ENCODE peak calls at places on chromosome X, in six cellular contexts. W is cardiac muscle cell, G is mesendoderm, F is epithelial cell of esophagus, T is neuronal stem cell, E is K562. A is an unnamed sample.

GRCh38 chrX:129823115-129823514 is 20.6 kb downstream of the ZDHHC9 start:
- DNase-seq in T (no peak), F (peak), G (peak), E (peak), W (peak), A (peak)

GRCh38 chrX:27186671-27187070 is 276.5 kb downstream of the PPP4R3C start:
- DNase-seq in E (peak), F (peak), W (peak), T (peak), G (peak), A (peak)

GRCh38 chrX:150649096-150649870 is 43.9 kb upstream of the MTMR1 start:
- DNase-seq in F (no peak), T (no peak), G (no peak), E (no peak), W (no peak), A (peak)

GRCh38 chrX:39158801-39159657 is 357.8 kb downstream of the MID1IP1 start:
- DNase-seq in T (no peak), F (no peak), E (no peak), W (no peak), G (peak), A (peak)

GRCh38 chrX:14676431-14676830 is 147.1 kb downstream of the GLRA2 start:
- DNase-seq in W (no peak), E (no peak), G (no peak), F (peak), T (no peak), A (peak)

GRCh38 chrX:84216406-84216805 is 28.4 kb upstream of the RPS6KA6 start:
- DNase-seq in E (no peak), F (no peak), G (no peak), T (no peak), W (no peak), A (no peak)

GRCh38 chrX:26651755-26652154 is 435.8 kb downstream of the MAGEB5 start:
- DNase-seq in G (no peak), T (no peak), F (peak), W (no peak), E (no peak), A (no peak)

GRCh38 chrX:20066968-20067708 is 49.6 kb downstream of the MAP7D2 start:
- DNase-seq in E (peak), F (peak), G (peak), W (peak), T (no peak), A (peak)

GRCh38 chrX:42176790-42177189 is 253.4 kb upstream of the CASK start:
- DNase-seq in W (no peak), T (no peak), F (no peak), G (peak), E (no peak), A (no peak)

GRCh38 chrX:87409113-87409841 is 108.3 kb upstream of the KLHL4 start:
- DNase-seq in E (peak), W (peak), F (peak), G (peak), T (no peak), A (peak)

GRCh38 chrX:134836497-134836968 is 154.3 kb upstream of the SMIM10 start:
- DNase-seq in T (no peak), E (peak), G (no peak), F (peak), W (no peak), A (peak)

GRCh38 chrX:386239-386767 is 404 bp downstream of the PPP2R3B start:
- DNase-seq in F (no peak), W (no peak), T (no peak), E (no peak), G (no peak), A (no peak)

DNA sequence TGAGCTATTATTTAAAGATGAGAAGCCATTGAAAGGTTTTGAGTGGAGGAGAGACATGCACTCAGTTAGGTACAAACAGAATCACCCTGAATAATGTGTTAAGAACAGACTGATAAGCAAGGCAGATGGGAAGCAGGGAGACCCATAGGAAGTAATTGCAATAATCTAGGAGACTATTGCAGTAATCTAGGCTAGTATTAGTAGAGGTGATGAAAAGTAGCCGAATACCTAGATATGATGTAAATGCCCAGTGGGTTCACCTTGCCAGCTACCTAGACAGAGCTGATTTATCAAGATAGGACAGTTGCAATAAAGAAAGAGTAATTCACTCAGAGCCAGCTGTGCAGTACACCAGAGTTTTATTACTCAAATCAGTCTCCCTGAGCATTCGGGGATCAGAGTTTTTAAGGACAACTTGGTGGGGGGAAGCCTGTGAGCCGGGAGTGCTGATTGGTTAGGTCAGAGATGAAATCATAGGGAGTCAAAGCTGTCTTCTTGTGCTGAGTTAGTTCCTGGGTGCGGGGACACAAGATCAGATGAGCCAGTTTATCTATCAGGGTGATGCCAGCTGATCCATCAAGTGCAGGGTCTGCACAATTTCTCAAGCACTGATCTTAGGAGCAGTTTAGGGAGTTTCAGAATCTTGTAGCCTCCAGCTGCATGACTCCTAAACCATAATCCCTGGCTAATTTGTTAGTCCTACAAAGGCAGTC is 427.5 kb downstream of the RPA4 start:
- DNase-seq in T (no peak), G (peak), E (no peak), W (no peak), F (no peak), A (no peak)
- H3K4me3 ChIP-seq in T (no peak), G (no peak), E (no peak), W (no peak), F (no peak), A (no peak)

GRCh38 chrX:47746446-47746845 is 87.5 kb upstream of the UXT start:
- DNase-seq in F (no peak), W (no peak), T (no peak), E (no peak), G (no peak), A (no peak)

GRCh38 chrX:47748576-47748975 is 88.1 kb upstream of the ZNF81 start:
- DNase-seq in T (no peak), F (peak), W (no peak), E (no peak), G (no peak), A (peak)

GRCh38 chrX:47752685-47753084 is 84.0 kb upstream of the ZNF81 start:
- DNase-seq in E (no peak), T (no peak), G (no peak), W (no peak), F (no peak), A (no peak)

GRCh38 chrX:47749185-47749967 is 87.3 kb upstream of the ZNF81 start:
- DNase-seq in E (no peak), T (no peak), W (no peak), G (no peak), F (no peak), A (peak)

GRCh38 chrX:47751670-47752069 is 85.0 kb upstream of the ZNF81 start:
- DNase-seq in W (peak), E (peak), T (no peak), G (peak), F (peak), A (peak)
- H3K4me3 ChIP-seq in W (no peak), E (no peak), T (no peak), G (no peak), F (no peak), A (no peak)

DNA sequence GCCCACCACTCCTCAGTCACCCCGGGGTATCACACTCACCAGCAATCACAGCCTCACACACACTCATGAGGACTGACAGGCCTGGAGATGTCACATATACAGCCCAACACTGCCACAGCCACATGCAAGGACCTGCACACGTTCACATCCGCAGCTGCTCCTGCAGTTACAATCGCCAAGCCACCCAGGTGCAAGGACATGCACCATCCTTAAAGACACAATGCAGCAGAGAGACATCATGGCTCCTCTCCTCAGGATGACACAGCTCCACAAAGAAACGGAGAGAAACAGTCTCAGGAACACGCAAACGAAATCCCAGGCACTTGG is 1.1 kb downstream of the PCSK1N start:
- DNase-seq in G (no peak), W (no peak), E (no peak), T (no peak), F (peak), A (no peak)
- H3K4me3 ChIP-seq in G (no peak), W (no peak), E (no peak), T (peak), F (no peak), A (no peak)

DNA sequence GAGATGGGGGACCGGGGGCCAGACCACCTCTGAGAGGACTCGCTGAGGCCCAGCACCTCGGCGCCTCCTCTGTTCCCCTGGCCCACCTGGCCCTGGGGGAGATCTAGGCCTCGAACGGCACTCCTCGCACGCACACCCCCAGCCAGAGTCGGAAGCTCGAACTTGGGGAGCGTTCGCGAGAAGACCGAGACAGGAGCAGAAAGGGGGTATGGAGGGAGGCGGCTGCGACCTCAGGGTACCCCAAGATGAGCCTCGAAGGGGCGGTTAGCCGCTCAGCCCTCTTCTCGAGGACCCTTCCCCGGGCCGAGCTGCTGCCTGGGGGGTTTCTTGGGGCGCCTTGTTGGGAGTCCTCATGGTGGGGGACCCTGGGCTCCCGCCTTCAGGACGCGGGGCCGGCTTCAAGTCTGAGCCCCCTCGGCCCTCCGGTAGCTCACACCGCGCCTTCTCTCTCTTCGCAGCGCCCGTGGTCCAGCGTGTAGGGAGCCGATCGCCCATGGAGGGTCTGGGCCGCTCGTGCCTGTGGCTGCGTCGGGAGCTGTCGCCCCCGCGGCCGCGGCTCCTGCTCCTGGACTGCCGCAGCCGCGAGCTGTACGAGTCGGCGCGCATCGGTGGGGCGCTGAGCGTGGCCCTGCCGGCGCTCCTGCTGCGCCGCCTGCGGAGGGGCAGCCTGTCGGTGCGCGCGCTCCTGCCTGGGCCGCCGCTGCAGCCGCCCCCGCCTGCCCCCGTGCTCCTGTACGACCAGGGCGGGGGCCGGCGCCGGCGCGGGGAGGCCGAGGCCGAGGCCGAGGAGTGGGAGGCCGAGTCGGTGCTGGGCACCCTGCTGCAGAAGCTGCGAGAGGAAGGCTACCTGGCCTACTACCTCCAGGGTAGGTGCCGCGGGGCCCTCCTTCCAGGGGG is 706 bp downstream of the DUSP9 start:
- DNase-seq in E (no peak), G (no peak), F (no peak), T (no peak), W (no peak), A (no peak)
- H3K4me3 ChIP-seq in E (peak), G (no peak), F (no peak), T (no peak), W (peak), A (no peak)

DNA sequence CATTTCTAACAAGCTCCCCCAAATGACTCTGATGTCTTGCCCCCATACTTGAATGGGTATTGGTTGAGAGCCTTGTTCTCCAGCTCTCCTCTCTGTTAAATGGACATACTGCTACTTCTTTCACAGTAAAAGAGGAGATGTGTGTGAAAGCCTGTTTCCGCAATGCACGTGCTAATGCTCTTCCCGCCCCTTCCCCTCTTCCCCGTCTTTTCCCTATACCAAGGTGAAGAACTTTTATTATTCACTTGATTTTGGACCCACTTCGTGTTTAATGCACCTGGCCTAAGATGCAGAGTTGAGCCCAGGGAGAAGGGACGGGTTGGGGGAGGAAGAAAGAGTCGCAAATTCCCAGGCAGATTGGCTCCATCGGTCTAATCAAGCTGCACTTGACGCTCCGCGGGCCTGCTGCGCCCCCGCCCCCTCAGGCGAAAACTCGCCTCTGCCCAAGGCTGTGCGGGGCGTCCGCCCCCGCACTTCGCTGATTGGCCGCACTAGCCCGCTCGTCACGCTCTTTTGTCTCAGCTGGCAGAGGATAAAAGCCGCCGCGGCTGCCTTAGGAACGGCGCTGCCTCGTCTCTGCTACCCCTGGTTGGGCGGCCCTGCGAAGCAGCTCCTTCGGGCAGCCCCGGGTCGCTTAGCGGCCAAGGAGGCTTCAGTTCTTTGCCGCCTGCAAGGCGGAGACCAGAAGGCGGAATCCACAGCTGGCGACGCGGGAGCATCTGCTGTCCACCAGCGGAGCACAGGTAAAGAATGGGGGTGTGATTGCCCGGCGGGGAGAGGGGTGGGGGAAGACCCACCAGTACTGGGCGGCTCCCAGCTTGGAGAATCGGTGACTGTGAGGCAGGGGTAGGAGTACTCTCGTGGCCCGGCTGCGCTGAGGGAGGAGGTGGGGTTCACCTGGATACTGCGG is at the start of gene ZCCHC12:
- DNase-seq in F (peak), W (peak), E (peak), G (peak), T (peak), A (peak)
- H3K4me3 ChIP-seq in F (no peak), W (peak), E (peak), G (no peak), T (peak), A (peak)

DNA sequence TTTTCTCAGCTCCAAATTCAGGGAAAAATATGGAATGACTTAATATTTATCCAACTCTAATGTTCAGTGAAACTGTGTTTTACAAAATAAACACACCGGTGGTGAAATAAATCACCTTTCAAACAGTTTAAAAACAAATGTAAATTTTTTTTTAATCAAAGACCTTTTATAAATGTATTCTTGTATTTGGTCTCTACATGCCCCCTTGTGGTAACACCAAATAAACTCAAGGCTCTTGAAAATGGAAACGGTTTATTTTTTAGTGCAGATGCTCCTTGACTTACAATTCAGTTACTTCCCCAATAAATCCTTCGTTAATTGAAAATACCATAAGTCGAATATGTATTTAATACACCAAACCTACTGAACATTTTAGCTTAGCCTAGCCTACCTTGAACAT is 45.9 kb upstream of the ITM2A start:
- DNase-seq in E (peak), F (peak), W (peak), G (peak), T (no peak), A (peak)
- H3K4me3 ChIP-seq in E (no peak), F (peak), W (no peak), G (no peak), T (no peak), A (peak)

GRCh38 chrX:139209342-139209741 is 321.2 kb upstream of the F9 start:
- DNase-seq in T (no peak), E (peak), G (no peak), F (no peak), W (no peak), A (no peak)

GRCh38 chrX:139207655-139208054 is 322.9 kb upstream of the F9 start:
- DNase-seq in G (no peak), F (no peak), W (no peak), E (peak), T (no peak), A (no peak)

GRCh38 chrX:139213241-139213709 is 317.3 kb upstream of the F9 start:
- DNase-seq in G (peak), T (no peak), W (no peak), F (no peak), E (peak), A (peak)

GRCh38 chrX:139206914-139207313 is 323.6 kb upstream of the F9 start:
- DNase-seq in E (no peak), G (no peak), W (no peak), F (no peak), T (no peak), A (no peak)

DNA sequence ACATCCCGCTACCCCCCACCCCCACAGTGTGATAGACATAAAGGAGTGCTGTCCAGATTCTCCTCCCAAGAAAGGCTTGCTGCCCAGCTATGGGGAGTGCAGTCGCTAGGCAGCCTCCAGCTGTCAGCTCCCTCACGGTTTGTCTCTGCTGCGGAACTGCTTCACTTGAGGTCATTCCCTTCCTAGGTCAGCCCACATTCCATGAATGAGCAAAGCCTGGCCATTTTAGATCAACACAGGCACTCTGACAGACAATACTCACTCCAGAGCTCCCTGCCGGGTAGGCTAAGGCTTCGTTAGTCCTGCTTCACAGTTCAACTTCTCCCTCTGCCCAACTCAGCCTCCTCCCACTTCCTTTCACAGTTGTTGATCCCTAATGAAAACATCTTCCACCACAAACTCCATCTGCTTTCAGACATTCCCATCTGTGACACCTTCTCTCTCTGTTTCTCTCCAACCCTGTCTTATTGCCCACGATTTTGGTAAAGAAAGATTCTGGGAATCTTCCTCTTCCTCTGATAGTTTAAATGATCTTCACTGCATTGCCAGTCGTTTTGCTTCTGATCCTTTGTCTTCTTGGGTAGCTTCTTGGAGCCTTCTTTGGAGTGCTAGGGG is 318.9 kb upstream of the F9 start:
- DNase-seq in E (peak), T (no peak), F (no peak), W (peak), G (peak), A (no peak)
- H3K4me3 ChIP-seq in E (no peak), T (peak), F (no peak), W (no peak), G (no peak), A (no peak)

DNA sequence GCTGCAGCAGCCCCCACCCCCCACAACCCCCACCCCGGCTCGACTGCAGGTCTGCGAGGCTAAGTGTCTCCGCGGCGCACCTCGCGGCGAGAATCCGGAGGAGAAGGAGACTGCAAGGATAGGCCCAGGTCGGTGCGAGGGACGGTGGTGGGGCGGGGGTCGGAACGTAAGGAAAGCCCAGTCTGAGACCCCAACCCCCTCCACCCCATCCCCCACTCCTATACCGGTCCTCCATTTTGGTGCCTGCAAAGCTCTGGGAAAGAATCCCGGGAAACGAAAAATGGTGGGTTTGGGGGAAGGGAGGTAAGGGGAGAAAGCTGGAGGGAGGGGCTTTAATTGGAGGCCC is 614 bp downstream of the BEX3 start:
- DNase-seq in G (peak), E (no peak), W (peak), F (no peak), T (no peak), A (peak)
- H3K4me3 ChIP-seq in G (peak), E (no peak), W (peak), F (peak), T (peak), A (peak)